ENCODE peak calls at places on chromosomes 3 and 15, in five cellular contexts. One of them, this sample, is unnamed.

GRCh38 chr15:41416162-41416741 is 643 bp upstream of the RTF1 start:
- DNase-seq in A549: no peak
- DNase-seq in spleen: no peak
- DNase-seq in activated CD4-positive, alpha-beta T cell treated with anti-CD3 and anti-CD28 coated beads, Interleukin-2, amount 10 ng/mL, durations not matched to agents 7 days and 5 days: no peak
- DNase-seq in C1 segment of cervical spinal cord: no peak
- DNase-seq in this sample: no peak

GRCh38 chr3:52052831-52053306 is 3.5 kb downstream of the DUSP7 start:
- DNase-seq in A549: peak; percentile 61
- DNase-seq in spleen: peak; percentile 94
- DNase-seq in activated CD4-positive, alpha-beta T cell treated with anti-CD3 and anti-CD28 coated beads, Interleukin-2, amount 10 ng/mL, durations not matched to agents 7 days and 5 days: peak; percentile 65
- DNase-seq in C1 segment of cervical spinal cord: peak; percentile 37
- DNase-seq in this sample: no peak

GRCh38 chr15:90200534-90201139 is 493 bp upstream of the SEMA4B start:
- DNase-seq in A549: no peak
- DNase-seq in spleen: no peak
- DNase-seq in activated CD4-positive, alpha-beta T cell treated with anti-CD3 and anti-CD28 coated beads, Interleukin-2, amount 10 ng/mL, durations not matched to agents 7 days and 5 days: no peak
- DNase-seq in C1 segment of cervical spinal cord: no peak
- DNase-seq in this sample: no peak

GRCh38 chr15:33559207-33559890 is 248.6 kb downstream of the RYR3 start:
- DNase-seq in A549: no peak
- DNase-seq in spleen: no peak
- DNase-seq in activated CD4-positive, alpha-beta T cell treated with anti-CD3 and anti-CD28 coated beads, Interleukin-2, amount 10 ng/mL, durations not matched to agents 7 days and 5 days: no peak
- DNase-seq in C1 segment of cervical spinal cord: no peak
- DNase-seq in this sample: no peak

GRCh38 chr3:56980798-56981390 is 79.6 kb upstream of the SPATA12 start:
- DNase-seq in A549: peak; percentile 72
- DNase-seq in spleen: no peak
- DNase-seq in activated CD4-positive, alpha-beta T cell treated with anti-CD3 and anti-CD28 coated beads, Interleukin-2, amount 10 ng/mL, durations not matched to agents 7 days and 5 days: peak; percentile 29
- DNase-seq in C1 segment of cervical spinal cord: no peak
- DNase-seq in this sample: no peak

GRCh38 chr15:60374628-60375081 is 23.1 kb downstream of the ANXA2 start:
- DNase-seq in A549: peak; percentile 100
- DNase-seq in spleen: no peak
- DNase-seq in activated CD4-positive, alpha-beta T cell treated with anti-CD3 and anti-CD28 coated beads, Interleukin-2, amount 10 ng/mL, durations not matched to agents 7 days and 5 days: no peak
- DNase-seq in C1 segment of cervical spinal cord: no peak
- DNase-seq in this sample: no peak

GRCh38 chr15:88865498-88866099 is 29.7 kb downstream of the HAPLN3 start:
- DNase-seq in A549: no peak
- DNase-seq in spleen: no peak
- DNase-seq in activated CD4-positive, alpha-beta T cell treated with anti-CD3 and anti-CD28 coated beads, Interleukin-2, amount 10 ng/mL, durations not matched to agents 7 days and 5 days: no peak
- DNase-seq in C1 segment of cervical spinal cord: no peak
- DNase-seq in this sample: no peak

GRCh38 chr15:70474367-70474681 is 289.0 kb downstream of the UACA start:
- DNase-seq in A549: no peak
- DNase-seq in spleen: no peak
- DNase-seq in activated CD4-positive, alpha-beta T cell treated with anti-CD3 and anti-CD28 coated beads, Interleukin-2, amount 10 ng/mL, durations not matched to agents 7 days and 5 days: no peak
- DNase-seq in C1 segment of cervical spinal cord: no peak
- DNase-seq in this sample: no peak

GRCh38 chr15:77052556-77052955 is 18.4 kb downstream of the TSPAN3 start:
- DNase-seq in A549: no peak
- DNase-seq in spleen: no peak
- DNase-seq in activated CD4-positive, alpha-beta T cell treated with anti-CD3 and anti-CD28 coated beads, Interleukin-2, amount 10 ng/mL, durations not matched to agents 7 days and 5 days: no peak
- DNase-seq in C1 segment of cervical spinal cord: no peak
- DNase-seq in this sample: no peak

GRCh38 chr15:83871808-83872559 is 218.1 kb downstream of the ADAMTSL3 start:
- DNase-seq in A549: peak; percentile 31
- DNase-seq in spleen: no peak
- DNase-seq in activated CD4-positive, alpha-beta T cell treated with anti-CD3 and anti-CD28 coated beads, Interleukin-2, amount 10 ng/mL, durations not matched to agents 7 days and 5 days: no peak
- DNase-seq in C1 segment of cervical spinal cord: no peak
- DNase-seq in this sample: no peak

GRCh38 chr3:61681636-61682035 is 120.3 kb downstream of the PTPRG start:
- DNase-seq in A549: no peak
- DNase-seq in spleen: no peak
- DNase-seq in activated CD4-positive, alpha-beta T cell treated with anti-CD3 and anti-CD28 coated beads, Interleukin-2, amount 10 ng/mL, durations not matched to agents 7 days and 5 days: no peak
- DNase-seq in C1 segment of cervical spinal cord: no peak
- DNase-seq in this sample: no peak

GRCh38 chr15:53559364-53560253 is 199.9 kb downstream of the WDR72 start:
- DNase-seq in A549: peak; percentile 9
- DNase-seq in spleen: no peak
- DNase-seq in activated CD4-positive, alpha-beta T cell treated with anti-CD3 and anti-CD28 coated beads, Interleukin-2, amount 10 ng/mL, durations not matched to agents 7 days and 5 days: no peak
- DNase-seq in C1 segment of cervical spinal cord: no peak
- DNase-seq in this sample: no peak

GRCh38 chr3:157261000-157261399 is 101.1 kb upstream of the CCNL1 start:
- DNase-seq in A549: no peak
- DNase-seq in spleen: no peak
- DNase-seq in activated CD4-positive, alpha-beta T cell treated with anti-CD3 and anti-CD28 coated beads, Interleukin-2, amount 10 ng/mL, durations not matched to agents 7 days and 5 days: no peak
- DNase-seq in C1 segment of cervical spinal cord: no peak
- DNase-seq in this sample: no peak

GRCh38 chr3:52533623-52534280 is at the start of gene NT5DC2:
- DNase-seq in A549: peak; percentile 69
- DNase-seq in spleen: peak; percentile 86
- DNase-seq in activated CD4-positive, alpha-beta T cell treated with anti-CD3 and anti-CD28 coated beads, Interleukin-2, amount 10 ng/mL, durations not matched to agents 7 days and 5 days: peak; percentile 62
- DNase-seq in C1 segment of cervical spinal cord: no peak
- DNase-seq in this sample: peak; percentile 91

GRCh38 chr3:101643009-101643844 is 33.7 kb downstream of the ZBTB11 start:
- DNase-seq in A549: no peak
- DNase-seq in spleen: no peak
- DNase-seq in activated CD4-positive, alpha-beta T cell treated with anti-CD3 and anti-CD28 coated beads, Interleukin-2, amount 10 ng/mL, durations not matched to agents 7 days and 5 days: no peak
- DNase-seq in C1 segment of cervical spinal cord: no peak
- DNase-seq in this sample: no peak

This sample was measured in chondrocyte.